ENCODE peak calls at places on chromosomes 12 and 14, in ten cellular contexts. T, U, N, F, V, Q, G, J, O and I are unnamed samples.

GRCh38 chr14:104196461-104197180 is 58.2 kb downstream of the KIF26A start:
- DNase-seq in T (no peak), O (no peak), U (no peak), Q (no peak), V (no peak), F (no peak), N (no peak), J (no peak), G (no peak), I (no peak)

GRCh38 chr14:57066887-57067513 is 201.7 kb downstream of the EXOC5 start:
- DNase-seq in V (peak), G (peak), U (peak), N (peak), T (no peak), J (peak), F (no peak), Q (peak), O (no peak), I (no peak)

GRCh38 chr14:105201928-105202513 is 20.9 kb upstream of the NUDT14 start:
- DNase-seq in Q (no peak), T (no peak), N (no peak), F (no peak), V (no peak), U (no peak), O (no peak), G (no peak), J (no peak), I (no peak)

GRCh38 chr12:108455706-108456105 is 59.4 kb upstream of the FICD start:
- DNase-seq in O (no peak), N (no peak), J (no peak), V (no peak), U (no peak), Q (no peak), T (no peak), G (no peak), F (no peak), I (no peak)

GRCh38 chr12:14258468-14258947 is 107.0 kb upstream of the ATF7IP start:
- DNase-seq in Q (no peak), N (peak), F (no peak), J (no peak), V (peak), U (no peak), T (no peak), O (peak), G (no peak), I (no peak)

GRCh38 chr14:76836029-76836630 is 9.9 kb downstream of the LRRC74A start:
- DNase-seq in T (no peak), V (no peak), N (no peak), J (no peak), Q (no peak), F (no peak), U (no peak), G (peak), O (no peak), I (no peak)

GRCh38 chr14:66746316-66747006 is 238.5 kb downstream of the GPHN start:
- DNase-seq in J (no peak), N (peak), V (peak), T (no peak), G (peak), F (no peak), O (no peak), Q (peak), U (peak), I (peak)

GRCh38 chr12:76103958-76104357 is 19.5 kb upstream of the NAP1L1 start:
- DNase-seq in T (no peak), J (no peak), N (no peak), Q (no peak), G (no peak), F (no peak), O (no peak), V (no peak), U (no peak), I (no peak)

GRCh38 chr12:132922676-132923075 is 33.4 kb downstream of the ZNF605 start:
- DNase-seq in O (no peak), N (no peak), J (no peak), G (no peak), V (no peak), U (no peak), F (no peak), Q (no peak), T (no peak), I (no peak)

GRCh38 chr14:72970058-72970630 is 43.9 kb downstream of the DCAF4 start:
- DNase-seq in J (no peak), Q (no peak), V (no peak), U (no peak), G (no peak), F (no peak), T (no peak), N (no peak), O (no peak), I (no peak)

GRCh38 chr14:94342334-94342934 is 19.3 kb upstream of the SERPINA6 start:
- DNase-seq in O (peak), G (no peak), V (peak), J (peak), T (no peak), F (no peak), U (peak), N (no peak), Q (peak), I (peak)

GRCh38 chr14:35374273-35374681 is 30.3 kb downstream of the NFKBIA start:
- DNase-seq in N (no peak), Q (peak), O (peak), J (peak), F (no peak), T (no peak), U (peak), G (peak), V (peak), I (peak)

GRCh38 chr14:99754141-99755067 is 38.8 kb upstream of the EML1 start:
- DNase-seq in Q (peak), N (no peak), V (no peak), G (no peak), U (no peak), O (peak), F (no peak), J (no peak), T (no peak), I (no peak)

GRCh38 chr12:115666168-115666567 is 611.3 kb downstream of the MED13L start:
- DNase-seq in N (no peak), Q (no peak), U (no peak), O (no peak), J (no peak), G (no peak), F (no peak), V (no peak), T (no peak), I (no peak)

GRCh38 chr12:61574339-61574738 is 685.9 kb upstream of the USP15 start:
- DNase-seq in O (no peak), Q (no peak), G (no peak), F (no peak), T (no peak), U (no peak), V (no peak), J (no peak), N (no peak), I (no peak)

GRCh38 chr14:94292872-94293577 is at the start of gene SERPINA10:
- DNase-seq in V (no peak), O (no peak), Q (no peak), N (peak), U (no peak), G (no peak), J (no peak), F (no peak), T (no peak), I (no peak)

GRCh38 chr14:82796081-82796480 is 1262.4 kb upstream of the SEL1L start:
- DNase-seq in F (no peak), V (no peak), U (no peak), N (no peak), G (no peak), Q (no peak), O (no peak), J (no peak), T (no peak), I (no peak)

GRCh38 chr12:24066865-24067264 is 117.4 kb upstream of the SOX5 start:
- DNase-seq in J (no peak), Q (peak), N (no peak), V (peak), O (peak), U (no peak), G (no peak), F (no peak), T (no peak), I (no peak)

GRCh38 chr12:128813883-128814282 is 9.9 kb downstream of the SLC15A4 start:
- DNase-seq in T (no peak), Q (peak), V (no peak), O (no peak), G (no peak), J (no peak), U (no peak), F (no peak), N (no peak), I (no peak)

GRCh38 chr14:73173092-73173735 is 36.9 kb downstream of the PSEN1 start:
- DNase-seq in N (peak), T (no peak), U (peak), J (no peak), F (no peak), Q (peak), V (peak), O (no peak), G (no peak), I (no peak)

GRCh38 chr14:73261075-73261474 is 23.8 kb downstream of the PAPLN start:
- DNase-seq in U (no peak), N (no peak), Q (no peak), F (no peak), J (no peak), G (no peak), T (no peak), V (no peak), O (no peak), I (no peak)

GRCh38 chr12:12456637-12457036 is 99.8 kb downstream of the BORCS5 start:
- DNase-seq in T (no peak), U (no peak), N (no peak), J (no peak), O (no peak), G (no peak), Q (peak), V (peak), F (no peak), I (no peak)

GRCh38 chr14:70585221-70585620 is 15.2 kb downstream of the MED6 start:
- DNase-seq in F (no peak), T (no peak), G (no peak), Q (no peak), O (no peak), V (peak), N (no peak), U (no peak), J (no peak), I (no peak)

GRCh38 chr14:44988694-44989093 is 26.7 kb downstream of the TOGARAM1 start:
- DNase-seq in V (no peak), T (no peak), N (peak), F (no peak), G (no peak), O (no peak), U (no peak), J (no peak), Q (no peak), I (no peak)

GRCh38 chr14:38255673-38256357 is at the start of gene CLEC14A:
- DNase-seq in N (peak), F (no peak), Q (peak), U (no peak), T (no peak), O (no peak), G (no peak), V (no peak), J (no peak), I (no peak)
- H3K27ac ChIP-seq in N (no peak), F (no peak), Q (peak), U (no peak), T (no peak), O (peak), G (no peak), V (peak), J (peak), I (no peak)

DNA sequence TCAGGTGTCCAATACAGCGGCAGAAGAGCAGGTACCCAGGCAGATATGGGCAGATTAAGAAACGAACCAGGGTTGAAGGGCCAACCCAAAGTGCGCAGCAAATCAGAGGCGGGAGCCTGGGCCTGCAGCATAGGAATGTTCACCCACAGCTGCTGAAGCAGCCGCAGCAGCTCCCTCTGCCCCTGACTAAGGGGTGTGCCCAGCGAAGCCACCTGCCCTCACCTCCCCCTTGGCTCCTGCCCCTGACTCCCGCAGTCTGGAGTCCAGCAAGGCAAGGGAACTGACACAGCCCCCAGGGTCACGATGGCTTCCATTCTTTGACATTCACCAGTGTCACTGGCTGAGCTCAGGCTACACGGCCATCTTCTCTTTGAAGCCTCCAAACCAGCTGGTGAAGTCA is 27.3 kb upstream of the ZFP36L1 start:
- DNase-seq in F (no peak), O (peak), N (no peak), J (no peak), G (no peak), U (no peak), Q (no peak), V (no peak), T (no peak), I (no peak)
- H3K27ac ChIP-seq in F (peak), O (peak), N (no peak), J (peak), G (peak), U (peak), Q (no peak), V (no peak), T (no peak), I (peak)

DNA sequence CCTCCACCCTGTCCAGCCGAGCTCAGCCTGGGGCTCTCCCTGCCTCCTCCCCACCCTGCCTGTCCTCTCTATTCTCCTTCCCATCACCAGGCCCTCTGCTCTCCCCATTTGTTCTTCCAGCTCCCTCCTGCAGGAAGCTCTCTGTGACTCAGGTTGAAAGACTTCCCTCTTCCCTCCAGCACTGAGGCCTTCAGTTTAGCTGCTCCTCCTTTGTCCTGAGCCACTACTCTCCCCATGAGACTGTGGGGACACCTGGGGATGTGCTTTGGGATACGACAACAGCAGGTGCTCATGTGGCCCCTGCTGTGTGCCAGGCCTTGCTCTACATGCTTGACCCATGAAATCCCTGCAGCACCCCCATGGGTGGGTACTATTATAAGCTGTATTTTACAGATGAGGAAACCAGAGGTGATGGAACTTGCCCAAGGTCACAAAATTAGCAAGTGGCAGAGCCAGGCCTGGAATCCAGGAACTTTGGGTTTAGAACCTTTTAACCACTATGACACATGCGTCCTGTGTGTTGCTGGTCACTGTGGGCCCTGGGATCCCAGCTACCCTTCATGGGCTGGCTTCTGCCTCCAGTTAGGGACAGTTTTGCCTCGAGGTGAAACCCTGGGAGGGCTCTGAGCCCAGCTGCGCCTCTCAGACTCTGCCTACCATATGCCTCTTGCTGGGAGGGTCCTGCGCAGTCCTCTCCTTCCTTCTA is 5.5 kb downstream of the KRT80 start:
- DNase-seq in F (no peak), O (no peak), V (peak), J (no peak), Q (peak), G (peak), T (no peak), N (no peak), U (no peak), I (no peak)
- H3K27ac ChIP-seq in F (no peak), O (no peak), V (peak), J (no peak), Q (peak), G (peak), T (no peak), N (no peak), U (peak), I (peak)

GRCh38 chr12:29710104-29710503 is 73.6 kb downstream of the TMTC1 start:
- DNase-seq in N (peak), U (no peak), J (no peak), Q (peak), V (no peak), G (no peak), F (no peak), T (no peak), O (no peak), I (no peak)
- H3K27ac ChIP-seq in N (peak), U (no peak), J (peak), Q (no peak), V (no peak), G (no peak), F (no peak), T (no peak), O (no peak), I (no peak)

GRCh38 chr12:104276192-104277131 is 27.1 kb upstream of the EID3 start:
- DNase-seq in Q (peak), F (no peak), O (no peak), T (no peak), N (no peak), V (no peak), U (no peak), G (no peak), J (no peak), I (no peak)
- H3K27ac ChIP-seq in Q (peak), F (no peak), O (no peak), T (no peak), N (no peak), V (no peak), U (peak), G (peak), J (peak), I (no peak)